ENCODE peak calls at places on chromosome 14, in six cellular contexts. X is NCI-H460; J is activated T-cell treated with anti-CD3 and anti-CD28 coated beads, Interleukin-2, amount 50 U/mL, for 72 hours; Z is HS-5; G is Caki2; U is aorta. C is an unnamed sample.

GRCh38 chr14:36174767-36175424 is 1.6 kb downstream of the PTCSC3 start:
- DNase-seq in X (no peak), J (no peak), Z (no peak), G (no peak), U (no peak), C (no peak)

GRCh38 chr14:103207038-103207403 is 83.8 kb downstream of the TNFAIP2 start:
- DNase-seq in X (no peak), J (no peak), Z (peak), G (no peak), U (peak), C (no peak)

GRCh38 chr14:31228533-31228932 is 20.9 kb upstream of the HECTD1 start:
- DNase-seq in X (no peak), J (no peak), Z (no peak), G (peak), U (no peak), C (no peak)

GRCh38 chr14:38646391-38646790 is 390.5 kb upstream of the CLEC14A start:
- DNase-seq in X (no peak), J (no peak), Z (no peak), G (peak), U (peak), C (no peak)

GRCh38 chr14:29273513-29273912 is 506.9 kb downstream of the FOXG1 start:
- DNase-seq in X (no peak), J (no peak), Z (no peak), G (no peak), U (no peak), C (no peak)

GRCh38 chr14:77039285-77040058 is 11.0 kb upstream of the IRF2BPL start:
- DNase-seq in X (no peak), J (no peak), Z (no peak), G (no peak), U (no peak), C (no peak)

GRCh38 chr14:70893842-70894237 is 13.4 kb upstream of the PCNX1 start:
- DNase-seq in X (no peak), J (peak), Z (no peak), G (no peak), U (no peak), C (no peak)

GRCh38 chr14:91330846-91331245 is 86.3 kb upstream of the GPR68 start:
- DNase-seq in X (no peak), J (no peak), Z (no peak), G (no peak), U (no peak), C (no peak)

GRCh38 chr14:100617715-100618693 is 30.8 kb upstream of the BEGAIN start:
- DNase-seq in X (no peak), J (no peak), Z (no peak), G (no peak), U (peak), C (no peak)

GRCh38 chr14:74619672-74620131 is 7.7 kb upstream of the LTBP2 start:
- DNase-seq in X (no peak), J (no peak), Z (peak), G (peak), U (peak), C (peak)

C was measured in A549.